ENCODE peak calls at places on chromosomes 3 and 15, in nine cellular contexts. One of them, this sample, is unnamed.
A peak's percentile ranks its signal among the peaks of the same experiment; 100 is the strongest.

GRCh38 chr15:101427606-101428487 is 61.7 kb downstream of the PCSK6 start:
- DNase-seq in suprapubic skin: peak; percentile 65
- DNase-seq in A549: no peak
- DNase-seq in choroid plexus epithelial cell: no peak
- DNase-seq in adrenal gland: no peak
- DNase-seq in HFF-Myc: no peak
- DNase-seq in kidney epithelial cell: no peak
- DNase-seq in Caco-2: no peak
- DNase-seq in endothelial cell: no peak
- DNase-seq in this sample: no peak

GRCh38 chr3:186888569-186888968 is 41.8 kb upstream of the ST6GAL1 start:
- DNase-seq in endothelial cell: no peak
- DNase-seq in A549: no peak
- DNase-seq in Caco-2: no peak
- DNase-seq in kidney epithelial cell: no peak
- DNase-seq in adrenal gland: no peak
- DNase-seq in suprapubic skin: no peak
- DNase-seq in HFF-Myc: peak; percentile 6
- DNase-seq in choroid plexus epithelial cell: no peak
- DNase-seq in this sample: no peak

GRCh38 chr3:38210141-38210757 is 44.9 kb downstream of the OXSR1 start:
- DNase-seq in suprapubic skin: no peak
- DNase-seq in adrenal gland: no peak
- DNase-seq in A549: no peak
- DNase-seq in Caco-2: no peak
- DNase-seq in HFF-Myc: no peak
- DNase-seq in endothelial cell: no peak
- DNase-seq in kidney epithelial cell: no peak
- DNase-seq in choroid plexus epithelial cell: no peak
- DNase-seq in this sample: no peak

GRCh38 chr15:53226559-53226958 is 436.4 kb upstream of the ONECUT1 start:
- DNase-seq in kidney epithelial cell: no peak
- DNase-seq in Caco-2: no peak
- DNase-seq in adrenal gland: no peak
- DNase-seq in suprapubic skin: no peak
- DNase-seq in A549: no peak
- DNase-seq in HFF-Myc: no peak
- DNase-seq in endothelial cell: no peak
- DNase-seq in choroid plexus epithelial cell: no peak
- DNase-seq in this sample: no peak

GRCh38 chr15:54580643-54581042 is 602.4 kb downstream of the UNC13C start:
- DNase-seq in choroid plexus epithelial cell: no peak
- DNase-seq in adrenal gland: no peak
- DNase-seq in Caco-2: no peak
- DNase-seq in A549: no peak
- DNase-seq in kidney epithelial cell: no peak
- DNase-seq in suprapubic skin: no peak
- DNase-seq in HFF-Myc: no peak
- DNase-seq in endothelial cell: no peak
- DNase-seq in this sample: no peak

GRCh38 chr3:186640929-186641328 is 730 bp downstream of the FETUB start:
- DNase-seq in suprapubic skin: no peak
- DNase-seq in choroid plexus epithelial cell: no peak
- DNase-seq in endothelial cell: no peak
- DNase-seq in Caco-2: no peak
- DNase-seq in A549: no peak
- DNase-seq in HFF-Myc: no peak
- DNase-seq in adrenal gland: no peak
- DNase-seq in kidney epithelial cell: no peak
- DNase-seq in this sample: no peak

GRCh38 chr15:73809728-73810501 is 56.8 kb upstream of the INSYN1 start:
- DNase-seq in A549: peak; percentile 21
- DNase-seq in choroid plexus epithelial cell: no peak
- DNase-seq in Caco-2: no peak
- DNase-seq in suprapubic skin: no peak
- DNase-seq in kidney epithelial cell: no peak
- DNase-seq in adrenal gland: no peak
- DNase-seq in HFF-Myc: no peak
- DNase-seq in endothelial cell: no peak
- DNase-seq in this sample: no peak

GRCh38 chr15:52699457-52699856 is 20.3 kb upstream of the ATOSA start:
- DNase-seq in Caco-2: no peak
- DNase-seq in suprapubic skin: no peak
- DNase-seq in A549: no peak
- DNase-seq in adrenal gland: no peak
- DNase-seq in endothelial cell: no peak
- DNase-seq in HFF-Myc: no peak
- DNase-seq in kidney epithelial cell: no peak
- DNase-seq in choroid plexus epithelial cell: no peak
- DNase-seq in this sample: no peak

GRCh38 chr15:32041294-32041693 is 11.0 kb downstream of the CHRNA7 start:
- DNase-seq in A549: no peak
- DNase-seq in suprapubic skin: no peak
- DNase-seq in adrenal gland: no peak
- DNase-seq in HFF-Myc: no peak
- DNase-seq in kidney epithelial cell: no peak
- DNase-seq in endothelial cell: no peak
- DNase-seq in Caco-2: no peak
- DNase-seq in choroid plexus epithelial cell: no peak
- DNase-seq in this sample: no peak

GRCh38 chr3:188345223-188345622 is 191.3 kb downstream of the LPP start:
- DNase-seq in endothelial cell: no peak
- DNase-seq in suprapubic skin: no peak
- DNase-seq in adrenal gland: no peak
- DNase-seq in Caco-2: no peak
- DNase-seq in HFF-Myc: no peak
- DNase-seq in A549: no peak
- DNase-seq in kidney epithelial cell: peak; percentile 73
- DNase-seq in choroid plexus epithelial cell: peak; percentile 76
- DNase-seq in this sample: no peak

GRCh38 chr15:74060251-74060650 is 22.1 kb downstream of the GOLGA6A start:
- DNase-seq in HFF-Myc: no peak
- DNase-seq in Caco-2: no peak
- DNase-seq in adrenal gland: no peak
- DNase-seq in kidney epithelial cell: no peak
- DNase-seq in choroid plexus epithelial cell: no peak
- DNase-seq in A549: no peak
- DNase-seq in endothelial cell: no peak
- DNase-seq in suprapubic skin: peak; percentile 44
- DNase-seq in this sample: no peak

GRCh38 chr3:33144433-33144832 is 30.6 kb downstream of the CRTAP start:
- DNase-seq in A549: peak; percentile 49
- DNase-seq in HFF-Myc: no peak
- DNase-seq in Caco-2: no peak
- DNase-seq in kidney epithelial cell: no peak
- DNase-seq in choroid plexus epithelial cell: no peak
- DNase-seq in endothelial cell: peak; percentile 14
- DNase-seq in adrenal gland: no peak
- DNase-seq in suprapubic skin: no peak
- DNase-seq in this sample: no peak

GRCh38 chr3:195823998-195824397 is 12.3 kb upstream of the MUC4 start:
- DNase-seq in endothelial cell: no peak
- DNase-seq in kidney epithelial cell: no peak
- DNase-seq in suprapubic skin: no peak
- DNase-seq in A549: no peak
- DNase-seq in adrenal gland: peak; percentile 35
- DNase-seq in Caco-2: no peak
- DNase-seq in HFF-Myc: no peak
- DNase-seq in choroid plexus epithelial cell: peak; percentile 24
- DNase-seq in this sample: no peak

GRCh38 chr3:46730819-46731218 is 13.2 kb upstream of the PRSS50 start:
- DNase-seq in endothelial cell: no peak
- DNase-seq in HFF-Myc: no peak
- DNase-seq in choroid plexus epithelial cell: no peak
- DNase-seq in suprapubic skin: no peak
- DNase-seq in Caco-2: no peak
- DNase-seq in A549: no peak
- DNase-seq in kidney epithelial cell: no peak
- DNase-seq in adrenal gland: no peak
- DNase-seq in this sample: no peak

GRCh38 chr15:48021336-48022086 is 99.3 kb upstream of the SLC24A5 start:
- DNase-seq in kidney epithelial cell: peak; percentile 50
- DNase-seq in Caco-2: no peak
- DNase-seq in A549: no peak
- DNase-seq in suprapubic skin: no peak
- DNase-seq in choroid plexus epithelial cell: peak; percentile 57
- DNase-seq in HFF-Myc: no peak
- DNase-seq in adrenal gland: no peak
- DNase-seq in endothelial cell: no peak
- DNase-seq in this sample: no peak

GRCh38 chr3:125042725-125043406 is 12.9 kb downstream of the HEG1 start:
- DNase-seq in adrenal gland: peak; percentile 50
- DNase-seq in suprapubic skin: no peak
- DNase-seq in kidney epithelial cell: no peak
- DNase-seq in endothelial cell: no peak
- DNase-seq in Caco-2: no peak
- DNase-seq in A549: no peak
- DNase-seq in choroid plexus epithelial cell: peak; percentile 61
- DNase-seq in HFF-Myc: no peak
- DNase-seq in this sample: no peak

GRCh38 chr3:173894-174293 is 22.7 kb upstream of the CHL1 start:
- DNase-seq in Caco-2: no peak
- DNase-seq in A549: no peak
- DNase-seq in suprapubic skin: no peak
- DNase-seq in endothelial cell: no peak
- DNase-seq in choroid plexus epithelial cell: no peak
- DNase-seq in kidney epithelial cell: no peak
- DNase-seq in HFF-Myc: no peak
- DNase-seq in adrenal gland: no peak
- DNase-seq in this sample: no peak

GRCh38 chr3:155491696-155492095 is 198.2 kb upstream of the STRIT1 start:
- DNase-seq in A549: no peak
- DNase-seq in Caco-2: no peak
- DNase-seq in endothelial cell: no peak
- DNase-seq in choroid plexus epithelial cell: no peak
- DNase-seq in adrenal gland: no peak
- DNase-seq in HFF-Myc: no peak
- DNase-seq in kidney epithelial cell: no peak
- DNase-seq in suprapubic skin: no peak
- DNase-seq in this sample: no peak
- TF ChIP-seq CTCF in A549: no peak
- TF ChIP-seq CTCF in Caco-2: no peak
- TF ChIP-seq CTCF in endothelial cell: peak; percentile 36
- TF ChIP-seq CTCF in choroid plexus epithelial cell: no peak
- TF ChIP-seq CTCF in adrenal gland: no peak
- TF ChIP-seq CTCF in HFF-Myc: peak; percentile 14
- TF ChIP-seq CTCF in kidney epithelial cell: no peak
- TF ChIP-seq CTCF in suprapubic skin: no peak
- TF ChIP-seq CTCF in this sample: no peak

GRCh38 chr3:75171632-75172230 is 492.4 kb upstream of the FRG2C start:
- DNase-seq in endothelial cell: no peak
- DNase-seq in HFF-Myc: no peak
- DNase-seq in A549: peak; percentile 7
- DNase-seq in suprapubic skin: no peak
- DNase-seq in choroid plexus epithelial cell: peak; percentile 49
- DNase-seq in adrenal gland: no peak
- DNase-seq in kidney epithelial cell: no peak
- DNase-seq in Caco-2: peak; percentile 12
- DNase-seq in this sample: no peak
- TF ChIP-seq CTCF in endothelial cell: peak; percentile 53
- TF ChIP-seq CTCF in HFF-Myc: peak; percentile 26
- TF ChIP-seq CTCF in A549: peak; percentile 57
- TF ChIP-seq CTCF in suprapubic skin: no peak
- TF ChIP-seq CTCF in choroid plexus epithelial cell: peak; percentile 49
- TF ChIP-seq CTCF in adrenal gland: peak; percentile 25
- TF ChIP-seq CTCF in kidney epithelial cell: peak; percentile 43
- TF ChIP-seq CTCF in Caco-2: peak; percentile 18
- TF ChIP-seq CTCF in this sample: peak; percentile 40

GRCh38 chr15:95894407-95894956 is 436.0 kb upstream of the NR2F2 start:
- DNase-seq in kidney epithelial cell: no peak
- DNase-seq in HFF-Myc: no peak
- DNase-seq in endothelial cell: no peak
- DNase-seq in suprapubic skin: no peak
- DNase-seq in Caco-2: no peak
- DNase-seq in choroid plexus epithelial cell: peak; percentile 44
- DNase-seq in A549: no peak
- DNase-seq in adrenal gland: no peak
- DNase-seq in this sample: no peak

GRCh38 chr15:95887666-95888480 is 442.6 kb upstream of the NR2F2 start:
- DNase-seq in endothelial cell: no peak
- DNase-seq in suprapubic skin: no peak
- DNase-seq in adrenal gland: no peak
- DNase-seq in kidney epithelial cell: no peak
- DNase-seq in Caco-2: no peak
- DNase-seq in choroid plexus epithelial cell: peak; percentile 41
- DNase-seq in HFF-Myc: no peak
- DNase-seq in A549: no peak
- DNase-seq in this sample: no peak

GRCh38 chr15:95883064-95883463 is 447.4 kb upstream of the NR2F2 start:
- DNase-seq in Caco-2: no peak
- DNase-seq in A549: no peak
- DNase-seq in kidney epithelial cell: no peak
- DNase-seq in HFF-Myc: peak; percentile 56
- DNase-seq in adrenal gland: no peak
- DNase-seq in choroid plexus epithelial cell: no peak
- DNase-seq in suprapubic skin: no peak
- DNase-seq in endothelial cell: no peak
- DNase-seq in this sample: no peak

GRCh38 chr15:95884276-95884675 is 446.2 kb upstream of the NR2F2 start:
- DNase-seq in A549: no peak
- DNase-seq in adrenal gland: no peak
- DNase-seq in HFF-Myc: peak; percentile 90
- DNase-seq in suprapubic skin: no peak
- DNase-seq in endothelial cell: no peak
- DNase-seq in kidney epithelial cell: no peak
- DNase-seq in choroid plexus epithelial cell: no peak
- DNase-seq in Caco-2: no peak
- DNase-seq in this sample: no peak

GRCh38 chr15:95888762-95889161 is 441.7 kb upstream of the NR2F2 start:
- DNase-seq in suprapubic skin: no peak
- DNase-seq in kidney epithelial cell: no peak
- DNase-seq in endothelial cell: no peak
- DNase-seq in choroid plexus epithelial cell: no peak
- DNase-seq in HFF-Myc: no peak
- DNase-seq in adrenal gland: no peak
- DNase-seq in Caco-2: no peak
- DNase-seq in A549: no peak
- DNase-seq in this sample: no peak
- TF ChIP-seq CTCF in suprapubic skin: no peak
- TF ChIP-seq CTCF in kidney epithelial cell: no peak
- TF ChIP-seq CTCF in endothelial cell: no peak
- TF ChIP-seq CTCF in choroid plexus epithelial cell: no peak
- TF ChIP-seq CTCF in HFF-Myc: no peak
- TF ChIP-seq CTCF in adrenal gland: no peak
- TF ChIP-seq CTCF in Caco-2: no peak
- TF ChIP-seq CTCF in A549: no peak
- TF ChIP-seq CTCF in this sample: no peak

GRCh38 chr3:114147281-114147680 is 31.6 kb downstream of the DRD3 start:
- DNase-seq in choroid plexus epithelial cell: no peak
- DNase-seq in suprapubic skin: no peak
- DNase-seq in adrenal gland: no peak
- DNase-seq in HFF-Myc: no peak
- DNase-seq in Caco-2: no peak
- DNase-seq in A549: peak; percentile 8
- DNase-seq in endothelial cell: no peak
- DNase-seq in kidney epithelial cell: no peak
- DNase-seq in this sample: no peak

GRCh38 chr3:114144909-114145688 is 33.8 kb downstream of the DRD3 start:
- DNase-seq in endothelial cell: no peak
- DNase-seq in HFF-Myc: peak; percentile 59
- DNase-seq in kidney epithelial cell: peak; percentile 51
- DNase-seq in choroid plexus epithelial cell: peak; percentile 95
- DNase-seq in A549: peak; percentile 5
- DNase-seq in adrenal gland: peak; percentile 73
- DNase-seq in Caco-2: no peak
- DNase-seq in suprapubic skin: no peak
- DNase-seq in this sample: peak; percentile 74

GRCh38 chr3:114143817-114144216 is 35.0 kb downstream of the DRD3 start:
- DNase-seq in Caco-2: no peak
- DNase-seq in HFF-Myc: no peak
- DNase-seq in endothelial cell: no peak
- DNase-seq in kidney epithelial cell: no peak
- DNase-seq in suprapubic skin: no peak
- DNase-seq in A549: no peak
- DNase-seq in adrenal gland: no peak
- DNase-seq in choroid plexus epithelial cell: no peak
- DNase-seq in this sample: no peak
- TF ChIP-seq CTCF in Caco-2: no peak
- TF ChIP-seq CTCF in HFF-Myc: no peak
- TF ChIP-seq CTCF in endothelial cell: no peak
- TF ChIP-seq CTCF in kidney epithelial cell: no peak
- TF ChIP-seq CTCF in suprapubic skin: no peak
- TF ChIP-seq CTCF in A549: no peak
- TF ChIP-seq CTCF in adrenal gland: no peak
- TF ChIP-seq CTCF in choroid plexus epithelial cell: no peak
- TF ChIP-seq CTCF in this sample: no peak